ENCODE peak calls at places on chromosome 17, in nine cellular contexts. E is cardiac muscle cell; W is HTR-8/SVneo; R is NCI-H1436; Z is effector memory CD4-positive, alpha-beta T cell; M is epithelial cell of esophagus; D is retina; S is progenitor cell of endocrine pancreas; I is kidney glomerular epithelial cell. J is an unnamed sample.

GRCh38 chr17:78875738-78876597 is 27.0 kb downstream of the CEP295NL start:
- DNase-seq in Z (no peak), W (no peak), I (no peak), E (peak; percentile 41), M (peak; percentile 56), R (no peak), D (peak; percentile 21), S (no peak), J (no peak)

GRCh38 chr17:76500074-76500744 is 1.0 kb downstream of the RHBDF2 start:
- DNase-seq in D (no peak), E (no peak), W (no peak), R (no peak), M (peak; percentile 34), Z (no peak), S (no peak), I (no peak), J (no peak)

GRCh38 chr17:6755731-6756184 is at the start of gene XAF1:
- DNase-seq in D (no peak), M (no peak), Z (peak; percentile 21), W (no peak), E (peak; percentile 72), I (no peak), S (no peak), R (no peak), J (peak; percentile 20)

GRCh38 chr17:28488154-28488883 is 14.9 kb downstream of the SLC13A2 start:
- DNase-seq in D (no peak), M (no peak), E (no peak), I (no peak), R (no peak), Z (no peak), W (no peak), S (peak; percentile 28), J (no peak)

GRCh38 chr17:81693491-81694360 is 9.4 kb upstream of the MRPL12 start:
- DNase-seq in I (no peak), M (no peak), E (no peak), D (no peak), Z (no peak), S (no peak), R (no peak), W (no peak), J (no peak)

GRCh38 chr17:44110823-44111633 is 12.4 kb downstream of the HDAC5 start:
- DNase-seq in M (peak; percentile 72), W (peak; percentile 88), I (peak; percentile 87), D (peak; percentile 80), R (peak; percentile 95), S (no peak), Z (peak; percentile 22), E (peak; percentile 95), J (no peak)

GRCh38 chr17:35432176-35433074 is at the start of gene SLFN12:
- DNase-seq in M (peak; percentile 93), D (peak; percentile 43), S (no peak), I (peak; percentile 89), E (peak; percentile 96), R (no peak), Z (peak; percentile 59), W (peak; percentile 76), J (no peak)

GRCh38 chr17:81256616-81257015 is 17.5 kb downstream of the NDUFAF8 start:
- DNase-seq in W (no peak), M (no peak), Z (no peak), E (no peak), I (peak; percentile 60), R (no peak), S (no peak), D (no peak), J (no peak)

GRCh38 chr17:48113201-48113676 is 5.7 kb downstream of the SNX11 start:
- DNase-seq in E (peak; percentile 19), M (no peak), S (no peak), W (no peak), I (no peak), D (no peak), R (no peak), Z (peak; percentile 10), J (no peak)

GRCh38 chr17:31598388-31598760 is 206.9 kb downstream of the RAB11FIP4 start:
- DNase-seq in E (no peak), I (no peak), Z (no peak), W (no peak), M (no peak), S (no peak), D (no peak), R (no peak), J (no peak)

GRCh38 chr17:82242977-82243647 is 14.3 kb downstream of the SLC16A3 start:
- DNase-seq in W (no peak), R (no peak), E (peak; percentile 93), S (no peak), Z (no peak), M (peak; percentile 79), I (peak; percentile 39), D (no peak), J (no peak)

GRCh38 chr17:80456465-80457235 is 19.8 kb downstream of the NPTX1 start:
- DNase-seq in Z (no peak), R (no peak), I (no peak), D (no peak), E (peak; percentile 46), S (no peak), W (no peak), M (no peak), J (no peak)

GRCh38 chr17:58277107-58277506 is 3.6 kb downstream of the MPO start:
- DNase-seq in D (no peak), M (peak; percentile 29), W (no peak), I (no peak), S (no peak), E (peak; percentile 40), Z (no peak), R (no peak), J (no peak)

GRCh38 chr17:83098241-83099085 is 19.1 kb downstream of the METRNL start:
- DNase-seq in W (no peak), M (no peak), S (no peak), Z (no peak), D (peak; percentile 88), E (no peak), I (no peak), R (no peak), J (no peak)

GRCh38 chr17:73166731-73167581 is 2.1 kb downstream of the SSTR2 start:
- DNase-seq in M (no peak), S (no peak), R (no peak), E (no peak), I (no peak), W (no peak), D (peak; percentile 46), Z (no peak), J (no peak)

GRCh38 chr17:50034504-50035364 is 21.2 kb upstream of the ITGA3 start:
- DNase-seq in R (no peak), D (no peak), W (no peak), E (no peak), S (no peak), Z (no peak), M (no peak), I (no peak), J (no peak)

GRCh38 chr17:75517277-75517865 is 1.0 kb downstream of the TSEN54 start:
- DNase-seq in S (no peak), Z (no peak), I (no peak), M (peak; percentile 33), R (no peak), D (no peak), E (no peak), W (no peak), J (no peak)

GRCh38 chr17:33291248-33292183 is 1.6 kb downstream of the ASIC2 start:
- DNase-seq in D (peak; percentile 88), W (no peak), S (peak; percentile 20), E (peak; percentile 24), R (no peak), Z (no peak), I (no peak), M (peak; percentile 39), J (no peak)

GRCh38 chr17:10106067-10106466 is 92.3 kb downstream of the GAS7 start:
- DNase-seq in I (no peak), Z (no peak), W (no peak), S (no peak), D (no peak), E (no peak), M (no peak), R (no peak), J (no peak)

GRCh38 chr17:35094902-35095301 is 24.8 kb downstream of the RAD51D start:
- DNase-seq in W (peak; percentile 54), M (peak; percentile 94), D (no peak), E (peak; percentile 85), I (peak; percentile 39), Z (no peak), R (no peak), S (no peak), J (no peak)

GRCh38 chr17:17682293-17682736 is 1.1 kb downstream of the RAI1 start:
- DNase-seq in I (no peak), Z (peak; percentile 48), W (no peak), M (no peak), E (peak; percentile 62), S (no peak), D (peak; percentile 81), R (no peak), J (peak; percentile 25)

GRCh38 chr17:50459081-50459676 is 9.5 kb downstream of the CHAD start:
- DNase-seq in W (no peak), S (no peak), Z (no peak), I (no peak), R (no peak), M (peak; percentile 70), D (no peak), E (peak; percentile 44), J (no peak)

GRCh38 chr17:68642118-68642412 is 40.9 kb upstream of the FAM20A start:
- DNase-seq in Z (no peak), M (no peak), R (no peak), S (no peak), W (no peak), E (no peak), D (no peak), I (no peak), J (no peak)

GRCh38 chr17:78672880-78673371 is 95.7 kb upstream of the DNAH17 start:
- DNase-seq in M (peak; percentile 18), I (no peak), W (no peak), D (no peak), E (peak; percentile 16), S (no peak), Z (no peak), R (no peak), J (no peak)

GRCh38 chr17:64778367-64779290 is 116.5 kb upstream of the SMURF2 start:
- DNase-seq in R (no peak), W (no peak), I (no peak), E (peak; percentile 24), D (peak; percentile 67), Z (no peak), M (peak; percentile 30), S (peak; percentile 27), J (no peak)

GRCh38 chr17:76252040-76252954 is 12.0 kb upstream of the RNF157 start:
- DNase-seq in W (peak; percentile 61), I (peak; percentile 71), E (peak; percentile 73), S (no peak), M (peak; percentile 93), R (no peak), D (no peak), Z (no peak), J (no peak)

GRCh38 chr17:14510136-14510535 is 209.3 kb downstream of the HS3ST3B1 start:
- DNase-seq in D (no peak), W (no peak), M (peak; percentile 35), E (no peak), R (no peak), S (no peak), Z (no peak), I (no peak), J (no peak)

GRCh38 chr17:69717214-69717613 is 302.7 kb downstream of the MAP2K6 start:
- DNase-seq in E (no peak), S (no peak), Z (no peak), R (no peak), I (no peak), M (no peak), W (no peak), D (no peak), J (no peak)

GRCh38 chr17:80264048-80264792 is 3.6 kb downstream of the RNF213 start:
- DNase-seq in W (no peak), M (no peak), E (no peak), I (no peak), S (no peak), Z (peak; percentile 37), D (no peak), R (no peak), J (peak; percentile 42)

GRCh38 chr17:35537569-35538209 is at the start of gene SLFN12L:
- DNase-seq in E (no peak), W (no peak), D (no peak), I (no peak), M (no peak), R (no peak), Z (no peak), S (no peak), J (no peak)

GRCh38 chr17:50949128-50950001 is 83.2 kb upstream of the TOB1 start:
- DNase-seq in M (no peak), I (no peak), Z (no peak), W (no peak), E (no peak), D (no peak), R (no peak), S (no peak), J (no peak)